ENCODE peak calls at places on chromosomes 2 and 18, in seven cellular contexts. M is tibial artery; Z is CD8-positive, alpha-beta T cell; K is GM23248; I is left ventricle myocardium inferior; P is ovary; X is aorta. G is an unnamed sample. For H3K4me1 and H3K36me3, the result is how much of the 10 kb centered on the place peaks cover.

GRCh38 chr2:101596346-101596745 is 101.2 kb upstream of the MAP4K4 start:
- DNase-seq in P (no peak), I (no peak), Z (no peak), M (no peak), X (no peak), K (no peak), G (no peak)

GRCh38 chr2:12261993-12262680 is 454.6 kb upstream of the TRIB2 start:
- DNase-seq in M (no peak), K (peak), Z (no peak), I (no peak), P (no peak), X (no peak), G (no peak)

GRCh38 chr18:23207191-23207955 is 72.1 kb downstream of the CABLES1 start:
- DNase-seq in M (no peak), P (no peak), K (no peak), X (no peak), Z (no peak), I (no peak), G (no peak)

GRCh38 chr18:24704921-24705620 is 244.6 kb downstream of the HRH4 start:
- DNase-seq in X (no peak), P (no peak), Z (no peak), K (peak), I (no peak), M (no peak), G (no peak)

GRCh38 chr2:10620481-10620880 is 69.3 kb downstream of the NOL10 start:
- DNase-seq in X (no peak), P (no peak), K (peak), M (no peak), I (no peak), Z (no peak), G (no peak)

GRCh38 chr18:42290318-42291307 is 335.6 kb downstream of the PIK3C3 start:
- DNase-seq in K (no peak), M (no peak), X (no peak), I (peak), Z (no peak), P (no peak), G (no peak)

GRCh38 chr2:32807662-32808061 is 139.1 kb upstream of the LTBP1 start:
- DNase-seq in P (no peak), K (no peak), I (no peak), M (no peak), X (no peak), Z (no peak), G (no peak)

GRCh38 chr18:7824970-7825369 is 257.9 kb downstream of the PTPRM start:
- DNase-seq in I (peak), M (peak), X (peak), K (no peak), Z (no peak), P (peak), G (no peak)

GRCh38 chr2:23385351-23385747 is 370 bp downstream of the KLHL29 start:
- DNase-seq in P (peak), Z (no peak), X (peak), K (peak), M (peak), I (peak), G (peak)

GRCh38 chr2:70936979-70937811 is 1.5 kb downstream of the ATP6V1B1 start:
- DNase-seq in K (no peak), X (no peak), M (no peak), Z (no peak), P (no peak), I (no peak), G (peak)

GRCh38 chr18:55206941-55207340 is 247.7 kb upstream of the CCDC68 start:
- DNase-seq in Z (no peak), P (no peak), K (peak), I (no peak), M (no peak), X (no peak), G (no peak)

DNA sequence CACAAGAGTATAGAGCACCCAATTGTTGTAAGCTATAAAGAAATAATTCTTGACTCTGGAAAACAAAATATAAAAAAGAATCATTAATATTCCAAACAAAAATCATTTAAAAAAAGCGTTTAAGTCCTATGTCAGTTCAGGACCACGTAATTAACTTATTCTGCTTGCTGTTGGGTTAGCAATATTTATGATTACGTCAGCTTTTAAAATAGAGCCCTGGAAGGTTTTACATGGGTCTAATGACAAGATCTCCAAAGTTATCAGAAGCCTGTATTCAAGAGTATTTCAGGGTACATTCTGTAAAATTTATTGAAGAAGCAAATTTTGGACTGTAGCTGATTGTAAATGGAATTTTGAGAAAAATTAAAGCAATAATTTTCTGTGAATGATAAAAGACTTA is 521.6 kb downstream of the DCC start:
- DNase-seq in K (no peak), Z (no peak), P (no peak), M (no peak), X (no peak), I (no peak), G (no peak)
- H3K4me1 ChIP-seq in K (under half), Z (under half), P (under half), M (under half), X (under half), I (under half), G (under half)

DNA sequence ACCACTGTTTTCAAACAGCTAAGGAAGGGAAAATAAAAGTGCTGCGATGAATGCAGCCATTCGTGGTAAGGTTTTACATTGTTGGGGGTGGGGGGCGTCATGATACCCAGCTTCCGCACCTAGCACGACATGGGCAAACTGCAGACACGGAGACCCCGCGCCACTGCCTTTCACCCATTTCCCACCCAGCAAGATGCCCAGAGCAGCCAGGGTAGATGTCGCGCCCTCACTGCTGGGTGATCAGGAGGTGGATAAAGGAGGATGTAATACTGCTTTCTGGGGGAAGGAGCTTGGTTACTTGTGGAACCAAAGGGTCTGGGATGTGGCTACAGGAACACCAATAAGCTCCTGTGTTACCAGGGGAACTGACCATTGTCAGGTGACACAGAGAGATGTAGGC is 138.4 kb downstream of the ZNF516 start:
- DNase-seq in Z (no peak), I (no peak), X (no peak), P (peak), M (no peak), K (no peak), G (no peak)
- H3K36me3 ChIP-seq in Z (under half), I (under half), X (under half), P (under half), M (under half), K (under half), G (under half)

GRCh38 chr18:72539861-72540260 is 4.3 kb downstream of the CBLN2 start:
- DNase-seq in X (no peak), I (no peak), K (no peak), P (no peak), Z (no peak), M (no peak), G (no peak)

GRCh38 chr18:72543362-72544055 is 633 bp downstream of the CBLN2 start:
- DNase-seq in P (no peak), I (no peak), Z (no peak), K (peak), X (no peak), M (no peak), G (no peak)

GRCh38 chr18:72541871-72542690 is 2.1 kb downstream of the CBLN2 start:
- DNase-seq in M (no peak), K (no peak), P (no peak), X (no peak), Z (no peak), I (no peak), G (no peak)

GRCh38 chr18:72542993-72543361 is 1.2 kb downstream of the CBLN2 start:
- DNase-seq in I (no peak), P (no peak), K (peak), Z (no peak), X (no peak), M (no peak), G (no peak)

GRCh38 chr18:72544092-72544886 is at the start of gene CBLN2:
- DNase-seq in K (peak), M (no peak), P (no peak), X (no peak), Z (no peak), I (no peak), G (peak)
- H3K4me3 ChIP-seq in K (peak), M (no peak), P (no peak), X (no peak), Z (no peak), I (peak), G (no peak)

GRCh38 chr2:16438571-16439294 is 226.9 kb downstream of the CYRIA start:
- DNase-seq in K (no peak), X (no peak), M (no peak), P (no peak), Z (no peak), I (no peak), G (no peak)

GRCh38 chr2:16437189-16437588 is 228.4 kb downstream of the CYRIA start:
- DNase-seq in Z (no peak), P (no peak), I (no peak), M (no peak), K (no peak), X (no peak), G (no peak)

GRCh38 chr2:16442971-16443370 is 222.7 kb downstream of the CYRIA start:
- DNase-seq in P (no peak), K (no peak), I (no peak), M (no peak), X (no peak), Z (no peak), G (no peak)

GRCh38 chr2:16441431-16441830 is 224.2 kb downstream of the CYRIA start:
- DNase-seq in M (no peak), I (no peak), P (no peak), X (no peak), K (no peak), Z (no peak), G (no peak)
- H3K4me1 ChIP-seq in M (under half), I (under half), P (under half), X (under half), K (under half), Z (under half), G (under half)

GRCh38 chr18:78630356-78630755 is 349.3 kb upstream of the SALL3 start:
- DNase-seq in I (no peak), X (no peak), M (no peak), K (no peak), P (no peak), Z (no peak), G (no peak)
- H3K36me3 ChIP-seq in I (under half), X (under half), M (under half), K (under half), P (under half), Z (under half), G (under half)

DNA sequence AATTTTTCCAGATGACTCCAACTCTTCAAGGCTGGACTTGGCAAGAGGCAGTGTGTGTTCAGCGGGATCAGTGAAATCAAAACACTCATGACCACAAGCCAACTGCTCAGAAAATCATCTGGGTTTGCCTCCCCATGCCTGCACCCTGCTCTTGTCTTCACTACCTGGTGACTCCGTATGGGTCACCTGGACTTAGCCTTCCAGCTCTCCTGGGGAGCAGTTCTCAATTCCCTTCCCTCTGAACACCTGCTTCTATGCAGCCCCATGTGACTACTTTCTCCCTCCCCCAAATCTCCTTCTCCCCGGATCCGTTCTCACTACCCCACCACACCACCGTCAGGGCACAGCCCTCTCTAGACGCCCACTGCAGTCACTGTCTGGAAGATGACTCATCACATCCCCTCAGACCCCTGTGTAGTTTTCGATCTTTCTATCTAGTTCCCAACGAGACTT is 130.2 kb upstream of the ID2 start:
- DNase-seq in I (no peak), K (no peak), Z (no peak), X (peak), M (no peak), P (peak), G (no peak)
- H3K4me3 ChIP-seq in I (no peak), K (no peak), Z (no peak), X (no peak), M (no peak), P (no peak), G (no peak)

DNA sequence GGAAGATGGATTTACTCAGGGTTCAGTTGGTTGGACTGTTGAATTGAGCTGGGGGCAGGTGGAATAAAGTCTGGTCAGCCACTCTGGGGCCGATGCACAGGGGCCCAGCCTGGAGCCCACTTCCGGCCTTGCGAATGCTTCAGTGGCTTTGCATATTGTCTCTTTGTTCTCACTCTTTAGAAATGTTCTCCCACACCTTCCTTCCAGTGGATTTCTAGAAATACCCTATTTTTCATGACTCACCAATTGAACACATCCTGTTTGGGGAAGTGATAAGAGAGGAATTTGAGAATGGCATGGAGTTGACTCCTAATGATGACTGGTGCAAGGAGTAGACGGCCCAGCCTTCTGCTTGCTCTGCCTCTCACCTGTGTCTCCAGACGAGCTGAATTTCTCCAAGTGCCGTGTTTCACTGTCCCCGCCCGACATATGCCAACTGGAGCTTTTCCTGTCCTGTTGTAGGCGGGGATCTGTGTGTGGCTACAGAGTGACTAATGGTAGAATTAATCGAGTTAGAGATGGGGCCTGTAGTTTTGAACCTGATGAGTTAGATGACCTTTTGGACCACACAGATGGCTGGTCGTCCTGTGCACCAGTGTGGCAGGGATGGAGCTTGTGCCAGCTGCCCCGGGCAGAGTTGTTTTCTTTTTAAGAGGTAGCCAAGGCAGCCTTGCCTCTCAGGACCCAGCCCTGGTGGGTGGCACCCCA is 28.2 kb downstream of the ASAP2 start:
- DNase-seq in Z (no peak), P (no peak), K (peak), X (peak), M (no peak), I (no peak), G (no peak)
- H3K4me1 ChIP-seq in Z (under half), P (half or more), K (half or more), X (under half), M (half or more), I (half or more), G (under half)

GRCh38 chr2:64489081-64489761 is 34.9 kb upstream of the AFTPH start:
- DNase-seq in X (no peak), K (no peak), P (no peak), M (no peak), I (no peak), Z (no peak), G (no peak)

GRCh38 chr2:64492272-64492671 is 31.9 kb upstream of the AFTPH start:
- DNase-seq in K (no peak), Z (no peak), P (no peak), M (no peak), X (no peak), I (no peak), G (no peak)

GRCh38 chr2:64491426-64491825 is 32.7 kb upstream of the AFTPH start:
- DNase-seq in X (no peak), M (no peak), I (no peak), Z (no peak), K (peak), P (no peak), G (no peak)

GRCh38 chr2:64492821-64493220 is 31.3 kb upstream of the AFTPH start:
- DNase-seq in K (no peak), I (no peak), P (no peak), M (no peak), X (no peak), Z (no peak), G (no peak)

GRCh38 chr2:64493788-64494187 is 30.3 kb upstream of the AFTPH start:
- DNase-seq in I (no peak), P (no peak), X (no peak), K (no peak), Z (no peak), M (no peak), G (no peak)
- H3K36me3 ChIP-seq in I (under half), P (under half), X (under half), K (under half), Z (under half), M (under half), G (under half)